ENCODE peak calls at places on chromosomes 13 and 19, in four cellular contexts. One of them, this sample, is unnamed.

GRCh38 chr13:42656136-42656535 is 82.2 kb downstream of the TNFSF11 start:
- DNase-seq in trophoblast cell: no peak
- DNase-seq in H9: no peak
- DNase-seq in mesenchymal stem cell: no peak
- DNase-seq in this sample: peak; percentile 41

GRCh38 chr19:30322641-30323320 is 49.4 kb upstream of the ZNF536 start:
- DNase-seq in trophoblast cell: no peak
- DNase-seq in H9: peak; percentile 10
- DNase-seq in mesenchymal stem cell: no peak
- DNase-seq in this sample: no peak

GRCh38 chr19:57708641-57709354 is at the start of gene ZNF154:
- DNase-seq in H9: peak; percentile 91
- DNase-seq in mesenchymal stem cell: peak; percentile 86
- DNase-seq in trophoblast cell: no peak
- DNase-seq in this sample: peak; percentile 77

GRCh38 chr13:113774177-113775107 is 15.4 kb downstream of the TMEM255B start:
- DNase-seq in mesenchymal stem cell: peak; percentile 22
- DNase-seq in H9: no peak
- DNase-seq in trophoblast cell: no peak
- DNase-seq in this sample: no peak

GRCh38 chr13:114020750-114021463 is 47.0 kb upstream of the C13orf46 start:
- DNase-seq in trophoblast cell: no peak
- DNase-seq in mesenchymal stem cell: no peak
- DNase-seq in H9: no peak
- DNase-seq in this sample: no peak

GRCh38 chr13:34864650-34865049 is 77.4 kb upstream of the NBEA start:
- DNase-seq in H9: no peak
- DNase-seq in mesenchymal stem cell: no peak
- DNase-seq in trophoblast cell: no peak
- DNase-seq in this sample: no peak

GRCh38 chr19:51514866-51515481 is 13.4 kb upstream of the SIGLEC12 start:
- DNase-seq in H9: no peak
- DNase-seq in trophoblast cell: peak; percentile 19
- DNase-seq in mesenchymal stem cell: peak; percentile 52
- DNase-seq in this sample: peak; percentile 23

GRCh38 chr13:45257638-45258338 is 56.9 kb upstream of the KCTD4 start:
- DNase-seq in H9: no peak
- DNase-seq in mesenchymal stem cell: no peak
- DNase-seq in trophoblast cell: no peak
- DNase-seq in this sample: no peak

GRCh38 chr13:26941345-26942174 is 181.0 kb upstream of the GPR12 start:
- DNase-seq in H9: no peak
- DNase-seq in mesenchymal stem cell: peak; percentile 92
- DNase-seq in trophoblast cell: peak; percentile 6
- DNase-seq in this sample: no peak

GRCh38 chr13:105569816-105570215 is 965.6 kb downstream of the EFNB2 start:
- DNase-seq in H9: no peak
- DNase-seq in mesenchymal stem cell: no peak
- DNase-seq in trophoblast cell: no peak
- DNase-seq in this sample: no peak

GRCh38 chr19:21396893-21397572 is at the start of gene ZNF493:
- DNase-seq in H9: peak; percentile 97
- DNase-seq in mesenchymal stem cell: peak; percentile 96
- DNase-seq in trophoblast cell: peak; percentile 93
- DNase-seq in this sample: peak; percentile 91
- H2BK12ac ChIP-seq in H9: peak within 1 kb of the TSS; percentile 9
- H2BK12ac ChIP-seq in mesenchymal stem cell: no peak within 1 kb of the TSS
- H2BK12ac ChIP-seq in trophoblast cell: no peak within 1 kb of the TSS
- H2BK12ac ChIP-seq in this sample: no peak within 1 kb of the TSS

DNA sequence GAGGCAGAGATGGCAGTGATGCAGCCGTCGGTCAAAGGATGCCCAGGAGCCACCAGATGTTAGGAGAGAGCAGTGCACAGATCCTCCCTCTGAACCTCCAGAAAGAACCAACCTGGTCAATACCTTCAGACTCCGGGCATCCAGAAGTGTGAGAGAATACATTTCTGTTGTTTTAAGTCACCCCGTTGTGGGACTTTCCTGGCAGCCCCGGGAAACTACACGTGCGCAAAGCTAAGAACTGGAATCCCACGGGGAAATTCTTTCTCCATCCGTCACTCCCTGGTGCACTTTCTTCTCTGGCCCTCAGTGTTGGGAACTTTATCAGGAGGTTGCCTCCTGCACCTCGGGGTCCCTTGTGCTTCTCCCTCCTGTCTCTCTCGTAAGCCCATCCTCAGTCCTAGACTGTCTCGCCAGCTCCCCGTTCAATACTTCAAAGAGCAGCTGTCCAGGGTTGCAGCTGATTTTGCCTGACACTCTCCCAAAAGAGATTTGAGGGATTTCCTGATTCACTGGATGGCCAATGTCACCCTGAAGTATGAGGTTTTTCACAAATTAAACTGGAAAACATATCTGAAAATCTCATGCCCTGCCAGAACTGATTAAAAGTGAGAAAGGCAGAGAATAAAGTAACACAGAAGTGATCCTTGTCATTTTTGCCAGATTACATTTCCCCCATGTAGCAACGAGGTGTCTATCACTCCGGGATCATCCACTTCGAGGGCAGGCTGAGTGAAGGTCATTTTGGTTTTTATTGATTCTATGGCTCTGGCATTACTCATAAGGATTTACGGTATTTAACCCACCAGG is 136.8 kb downstream of the DCT start:
- DNase-seq in mesenchymal stem cell: peak; percentile 26
- DNase-seq in H9: no peak
- DNase-seq in trophoblast cell: no peak
- DNase-seq in this sample: no peak
- H2BK12ac ChIP-seq in mesenchymal stem cell: peak overlapping the region; percentile 57
- H2BK12ac ChIP-seq in H9: no peak overlapping the region
- H2BK12ac ChIP-seq in trophoblast cell: peak overlapping the region; percentile 66
- H2BK12ac ChIP-seq in this sample: no peak overlapping the region

DNA sequence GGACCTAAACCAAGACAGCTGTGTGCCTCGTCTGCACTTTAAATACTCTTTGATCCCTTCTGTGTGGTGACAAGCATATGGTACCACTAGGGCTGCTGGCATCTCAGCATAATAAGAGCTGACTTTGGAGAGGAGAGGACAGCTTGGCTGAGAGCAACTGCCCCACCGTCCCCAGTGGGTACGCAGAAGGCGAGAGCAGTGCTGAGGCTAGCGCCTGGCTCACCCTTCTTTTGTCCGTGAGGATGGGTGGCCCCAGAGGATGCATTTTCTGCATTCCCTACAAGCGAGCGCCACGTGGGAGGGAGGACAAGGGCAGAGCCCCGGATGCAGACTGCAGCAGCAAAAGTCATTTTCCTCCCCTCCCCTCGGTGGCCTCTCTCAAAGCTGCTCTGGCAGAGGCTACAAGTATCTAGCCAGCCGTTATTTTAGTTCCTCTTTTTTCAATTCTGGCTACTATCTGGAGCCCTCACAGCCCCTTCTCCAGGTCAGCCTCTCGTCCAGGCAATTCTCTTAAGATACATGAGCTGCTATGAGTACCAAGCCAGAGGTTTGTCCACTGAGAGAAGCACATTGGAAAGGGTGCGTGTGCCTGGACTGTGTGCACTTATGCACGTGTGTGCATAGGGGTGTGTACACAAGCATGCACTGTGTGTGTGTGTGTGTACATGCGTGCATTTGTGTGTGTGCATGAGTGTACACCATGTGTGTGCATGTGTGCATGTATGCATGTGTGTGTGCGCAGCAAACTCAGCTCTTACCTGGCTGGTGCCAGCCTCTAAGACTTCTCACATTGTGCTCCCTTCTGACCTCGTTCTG is 51.3 kb downstream of the RAB20 start:
- DNase-seq in mesenchymal stem cell: no peak
- DNase-seq in H9: no peak
- DNase-seq in trophoblast cell: no peak
- DNase-seq in this sample: no peak
- H2BK12ac ChIP-seq in mesenchymal stem cell: no peak overlapping the region
- H2BK12ac ChIP-seq in H9: no peak overlapping the region
- H2BK12ac ChIP-seq in trophoblast cell: no peak overlapping the region
- H2BK12ac ChIP-seq in this sample: no peak overlapping the region

GRCh38 chr13:99434258-99434788 is 66.9 kb upstream of the TM9SF2 start:
- DNase-seq in trophoblast cell: no peak
- DNase-seq in mesenchymal stem cell: peak; percentile 22
- DNase-seq in H9: peak; percentile 70
- DNase-seq in this sample: no peak
- H2BK12ac ChIP-seq in trophoblast cell: no peak overlapping the region
- H2BK12ac ChIP-seq in mesenchymal stem cell: no peak overlapping the region
- H2BK12ac ChIP-seq in H9: no peak overlapping the region
- H2BK12ac ChIP-seq in this sample: no peak overlapping the region